ENCODE peak calls at places on chromosomes 7 and 10, in four cellular contexts. I is LoVo, C is NAMALWA, M is DMS 273 treated with DMSO at 0.1 percent for 48 hours. A is an unnamed sample.
A peak's percentile ranks its signal among the peaks of the same experiment; 100 is the strongest.

GRCh38 chr10:102605712-102606111 is 38.6 kb upstream of the TRIM8 start:
- DNase-seq in I (no peak), C (no peak), M (no peak), A (no peak)

GRCh38 chr10:97640868-97641811 is 669 bp downstream of the PI4K2A start:
- DNase-seq in I (no peak), C (peak; percentile 31), M (no peak), A (no peak)

GRCh38 chr7:70696139-70696782 is 435.7 kb upstream of the GALNT17 start:
- DNase-seq in I (peak; percentile 32), C (peak; percentile 47), M (peak; percentile 44), A (peak; percentile 18)

GRCh38 chr7:14196555-14196954 is 207.1 kb upstream of the ETV1 start:
- DNase-seq in I (no peak), C (no peak), M (no peak), A (no peak)

GRCh38 chr7:86814980-86815379 is 171.3 kb downstream of the GRM3 start:
- DNase-seq in I (no peak), C (peak; percentile 57), M (no peak), A (no peak)

GRCh38 chr7:158348446-158348845 is 239.2 kb downstream of the PTPRN2 start:
- DNase-seq in I (no peak), C (no peak), M (no peak), A (no peak)

GRCh38 chr7:66841898-66842297 is 79.1 kb upstream of the TMEM248 start:
- DNase-seq in I (no peak), C (no peak), M (no peak), A (no peak)

GRCh38 chr10:116588995-116589394 is 1.8 kb upstream of the PNLIPRP1 start:
- DNase-seq in I (no peak), C (no peak), M (no peak), A (no peak)

GRCh38 chr7:3238525-3239210 is 62.4 kb upstream of the SDK1 start:
- DNase-seq in I (no peak), C (no peak), M (no peak), A (peak; percentile 64)

A was measured in epithelial cell of proximal tubule.